ENCODE peak calls at places on chromosomes 2 and 18, in four cellular contexts. One of them, this sample, is unnamed.

GRCh38 chr18:59715445-59715844 is 18.2 kb upstream of the CCBE1 start:
- DNase-seq in KG1: no peak
- DNase-seq in EL: no peak
- DNase-seq in occipital lobe: no peak
- DNase-seq in this sample: no peak

GRCh38 chr18:32548688-32549087 is 78.0 kb upstream of the GAREM1 start:
- DNase-seq in KG1: no peak
- DNase-seq in EL: no peak
- DNase-seq in occipital lobe: no peak
- DNase-seq in this sample: no peak

GRCh38 chr2:144317071-144317738 is 202.7 kb downstream of the ZEB2 start:
- DNase-seq in KG1: no peak
- DNase-seq in EL: no peak
- DNase-seq in occipital lobe: no peak
- DNase-seq in this sample: no peak

GRCh38 chr2:33363599-33364300 is 112.7 kb upstream of the RASGRP3 start:
- DNase-seq in KG1: no peak
- DNase-seq in EL: peak
- DNase-seq in occipital lobe: no peak
- DNase-seq in this sample: peak

GRCh38 chr18:22106536-22107292 is 62.7 kb upstream of the GATA6 start:
- DNase-seq in KG1: no peak
- DNase-seq in EL: peak
- DNase-seq in occipital lobe: no peak
- DNase-seq in this sample: no peak

GRCh38 chr2:236193026-236193425 is 24.8 kb upstream of the GBX2 start:
- DNase-seq in KG1: no peak
- DNase-seq in EL: no peak
- DNase-seq in occipital lobe: no peak
- DNase-seq in this sample: no peak

GRCh38 chr18:11676867-11677266 is 12.2 kb upstream of the GNAL start:
- DNase-seq in KG1: no peak
- DNase-seq in EL: peak
- DNase-seq in occipital lobe: no peak
- DNase-seq in this sample: no peak

GRCh38 chr2:170846318-170846717 is 29.6 kb downstream of the GAD1 start:
- DNase-seq in KG1: no peak
- DNase-seq in EL: no peak
- DNase-seq in occipital lobe: no peak
- DNase-seq in this sample: no peak

GRCh38 chr2:59885536-59885935 is 667.9 kb downstream of the BCL11A start:
- DNase-seq in KG1: no peak
- DNase-seq in EL: no peak
- DNase-seq in occipital lobe: no peak
- DNase-seq in this sample: no peak

GRCh38 chr2:51960846-51961335 is 929.0 kb upstream of the NRXN1 start:
- DNase-seq in KG1: no peak
- DNase-seq in EL: peak
- DNase-seq in occipital lobe: no peak
- DNase-seq in this sample: peak

GRCh38 chr2:215895330-215895729 is 118.0 kb downstream of the MREG start:
- DNase-seq in KG1: no peak
- DNase-seq in EL: no peak
- DNase-seq in occipital lobe: no peak
- DNase-seq in this sample: no peak

GRCh38 chr2:69779258-69779989 is 37.5 kb downstream of the ANXA4 start:
- DNase-seq in KG1: no peak
- DNase-seq in EL: peak
- DNase-seq in occipital lobe: no peak
- DNase-seq in this sample: no peak

GRCh38 chr2:238289574-238289973 is 1.2 kb upstream of the PER2 start:
- DNase-seq in KG1: no peak
- DNase-seq in EL: no peak
- DNase-seq in occipital lobe: no peak
- DNase-seq in this sample: no peak

GRCh38 chr2:113686537-113686936 is 59.5 kb downstream of the RABL2A start:
- DNase-seq in KG1: no peak
- DNase-seq in EL: no peak
- DNase-seq in occipital lobe: no peak
- DNase-seq in this sample: peak

GRCh38 chr2:12119841-12120240 is 373.4 kb downstream of the LPIN1 start:
- DNase-seq in KG1: no peak
- DNase-seq in EL: peak
- DNase-seq in occipital lobe: no peak
- DNase-seq in this sample: peak

GRCh38 chr2:34601561-34601960 is 1002.5 kb upstream of the FAM98A start:
- DNase-seq in KG1: no peak
- DNase-seq in EL: no peak
- DNase-seq in occipital lobe: no peak
- DNase-seq in this sample: no peak

GRCh38 chr2:237299897-237300296 is 114.1 kb downstream of the COL6A3 start:
- DNase-seq in KG1: no peak
- DNase-seq in EL: peak
- DNase-seq in occipital lobe: no peak
- DNase-seq in this sample: peak

This sample was measured in foreskin fibroblast.